ENCODE peak calls at places on chromosomes 3 and 15, in ten cellular contexts. F is body of pancreas, O is right lobe of liver, V is testis, T is heart left ventricle, R is stomach, L is tibial nerve, Y is IMR-90, Q is adrenal gland, N is endothelial cell of umbilical vein. G is an unnamed sample.
A peak's percentile ranks its signal among the peaks of the same experiment; 100 is the strongest.

GRCh38 chr3:24683511-24684384 is 189.1 kb upstream of the THRB start:
- DNase-seq in F (no peak), O (no peak), V (no peak), T (no peak), R (no peak), L (no peak), Y (peak; percentile 63), Q (peak; percentile 20), N (peak; percentile 61), G (no peak)

GRCh38 chr3:191753186-191753585 is 292.2 kb downstream of the PYDC2 start:
- DNase-seq in F (no peak), O (no peak), V (no peak), T (no peak), R (no peak), L (no peak), Y (no peak), Q (no peak), N (no peak), G (no peak)

GRCh38 chr3:141094851-141095545 is 43.9 kb downstream of the SPSB4 start:
- DNase-seq in F (peak; percentile 73), O (no peak), V (peak; percentile 69), T (peak; percentile 92), R (no peak), L (peak; percentile 69), Y (peak; percentile 9), Q (peak; percentile 36), N (peak; percentile 48), G (peak; percentile 14)

GRCh38 chr15:40891810-40892448 is 2.3 kb upstream of the VPS18 start:
- DNase-seq in F (peak; percentile 68), O (no peak), V (peak; percentile 60), T (no peak), R (peak; percentile 71), L (no peak), Y (peak; percentile 49), Q (peak; percentile 36), N (peak; percentile 55), G (peak; percentile 62)

GRCh38 chr3:110583373-110583935 is 488.2 kb upstream of the NECTIN3 start:
- DNase-seq in F (no peak), O (no peak), V (no peak), T (no peak), R (no peak), L (no peak), Y (peak; percentile 41), Q (no peak), N (no peak), G (no peak)

GRCh38 chr3:24299236-24299635 is 195.4 kb downstream of the THRB start:
- DNase-seq in F (no peak), O (no peak), V (no peak), T (no peak), R (no peak), L (no peak), Y (no peak), Q (no peak), N (no peak), G (no peak)

GRCh38 chr3:7288133-7288532 is 427.2 kb downstream of the GRM7 start:
- DNase-seq in F (no peak), O (no peak), V (no peak), T (no peak), R (no peak), L (no peak), Y (no peak), Q (no peak), N (peak; percentile 63), G (no peak)

GRCh38 chr15:61367953-61368352 is 138.9 kb upstream of the RORA start:
- DNase-seq in F (no peak), O (no peak), V (no peak), T (no peak), R (no peak), L (no peak), Y (no peak), Q (no peak), N (no peak), G (no peak)

GRCh38 chr3:185555101-185555501 is 2.7 kb upstream of the LIPH start:
- DNase-seq in F (no peak), O (no peak), V (no peak), T (no peak), R (no peak), L (no peak), Y (peak; percentile 26), Q (no peak), N (no peak), G (no peak)

GRCh38 chr3:72949016-72949415 is 47.6 kb upstream of the PPP4R2 start:
- DNase-seq in F (no peak), O (peak; percentile 58), V (no peak), T (no peak), R (no peak), L (no peak), Y (no peak), Q (no peak), N (no peak), G (no peak)

GRCh38 chr3:115667175-115668065 is 44.1 kb downstream of the GAP43 start:
- DNase-seq in F (no peak), O (no peak), V (no peak), T (no peak), R (no peak), L (no peak), Y (no peak), Q (no peak), N (no peak), G (no peak)

GRCh38 chr15:72063186-72063585 is 54.8 kb downstream of the MYO9A start:
- DNase-seq in F (no peak), O (no peak), V (no peak), T (no peak), R (no peak), L (no peak), Y (peak; percentile 22), Q (no peak), N (no peak), G (no peak)

GRCh38 chr3:181948286-181948685 is 236.6 kb downstream of the SOX2 start:
- DNase-seq in F (no peak), O (no peak), V (no peak), T (no peak), R (no peak), L (no peak), Y (no peak), Q (no peak), N (no peak), G (no peak)

GRCh38 chr15:90160781-90161727 is 40.1 kb upstream of the SEMA4B start:
- DNase-seq in F (peak; percentile 92), O (peak; percentile 89), V (no peak), T (no peak), R (peak; percentile 95), L (no peak), Y (no peak), Q (no peak), N (no peak), G (peak; percentile 89)

GRCh38 chr3:149005424-149005823 is 14.1 kb downstream of the GYG1 start:
- DNase-seq in F (no peak), O (no peak), V (no peak), T (no peak), R (no peak), L (no peak), Y (peak; percentile 72), Q (no peak), N (no peak), G (no peak)

GRCh38 chr3:160012108-160012507 is 23.5 kb downstream of the IL12A start:
- DNase-seq in F (no peak), O (no peak), V (no peak), T (no peak), R (no peak), L (no peak), Y (no peak), Q (no peak), N (no peak), G (no peak)
- H3K4me3 ChIP-seq in F (no peak overlapping the region), O (no peak overlapping the region), V (no peak overlapping the region), T (no peak overlapping the region), R (no peak overlapping the region), L (no peak overlapping the region), Y (no peak overlapping the region), Q (no peak overlapping the region), N (no peak overlapping the region), G (no peak overlapping the region)

DNA sequence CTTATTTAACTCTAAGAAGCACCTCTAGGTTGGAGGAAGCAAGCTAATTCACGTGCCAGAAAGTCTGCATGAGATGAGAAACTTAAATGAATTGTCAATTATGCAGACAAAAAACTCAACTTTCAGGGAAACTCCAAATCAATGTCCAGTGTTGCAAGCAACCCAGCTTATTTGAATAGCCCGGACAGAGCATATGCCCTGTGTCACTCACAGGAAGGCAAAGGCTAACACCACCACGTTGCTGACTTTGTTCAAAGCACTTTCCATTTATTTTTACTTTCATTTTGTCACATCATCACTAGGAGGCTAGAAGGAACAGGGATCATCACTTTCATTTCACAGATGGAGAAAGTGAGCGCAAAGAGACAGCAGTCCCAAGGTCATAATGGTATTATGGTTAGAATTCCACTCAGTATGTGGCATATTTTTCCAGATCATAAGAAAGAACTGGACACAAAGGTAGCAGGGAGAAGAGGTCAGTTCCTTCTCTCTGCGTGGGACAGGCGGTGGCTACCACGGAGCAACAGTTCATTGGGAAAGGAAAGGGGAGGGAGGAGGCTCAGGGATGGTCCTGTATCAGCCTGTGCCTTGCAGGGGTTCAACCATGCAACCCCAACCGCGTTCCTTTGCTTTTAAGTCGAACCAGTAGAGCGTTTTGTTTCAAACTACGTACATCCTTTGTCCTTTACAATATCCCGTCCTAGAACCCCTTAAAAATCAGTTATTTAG is 1.2 kb downstream of the HEG1 start:
- DNase-seq in F (no peak), O (no peak), V (peak; percentile 55), T (no peak), R (no peak), L (peak; percentile 46), Y (peak; percentile 68), Q (peak; percentile 35), N (peak; percentile 80), G (peak; percentile 36)
- TF ChIP-seq POLR2A in F (peak; percentile 37), O (peak; percentile 61), V (no peak), T (no peak), R (no peak), L (peak; percentile 28), Y (peak; percentile 42), Q (peak; percentile 74), N (no peak), G (peak; percentile 56)

GRCh38 chr3:178703268-178703975 is 167.2 kb downstream of the KCNMB2 start:
- DNase-seq in F (no peak), O (no peak), V (no peak), T (no peak), R (no peak), L (no peak), Y (peak; percentile 97), Q (no peak), N (no peak), G (no peak)

GRCh38 chr3:178699364-178699763 is 163.1 kb downstream of the KCNMB2 start:
- DNase-seq in F (no peak), O (no peak), V (no peak), T (no peak), R (no peak), L (no peak), Y (no peak), Q (no peak), N (no peak), G (no peak)

GRCh38 chr3:178699810-178700209 is 163.6 kb downstream of the KCNMB2 start:
- DNase-seq in F (no peak), O (no peak), V (peak; percentile 16), T (no peak), R (no peak), L (no peak), Y (no peak), Q (no peak), N (no peak), G (peak; percentile 88)
- H3K4me3 ChIP-seq in F (no peak overlapping the region), O (no peak overlapping the region), V (no peak overlapping the region), T (no peak overlapping the region), R (no peak overlapping the region), L (no peak overlapping the region), Y (no peak overlapping the region), Q (no peak overlapping the region), N (no peak overlapping the region), G (no peak overlapping the region)

GRCh38 chr15:78065973-78066946 is 11.3 kb downstream of the TBC1D2B start:
- DNase-seq in F (no peak), O (no peak), V (no peak), T (no peak), R (no peak), L (no peak), Y (no peak), Q (no peak), N (no peak), G (no peak)
- TF ChIP-seq POLR2A in F (no peak), O (no peak), V (no peak), T (no peak), R (no peak), L (no peak), Y (no peak), Q (no peak), N (no peak), G (no peak)